ENCODE peak calls at places on chromosomes 12 and 14, in four cellular contexts. S, E, L and B are unnamed samples. For H3K4me1, the result is how much of the 10 kb centered on the place peaks cover.

GRCh38 chr12:132125736-132126135 is 18.4 kb downstream of the DDX51 start:
- DNase-seq in E (peak), L (no peak), S (no peak), B (no peak)

GRCh38 chr12:108430245-108430644 is 84.8 kb upstream of the FICD start:
- DNase-seq in E (no peak), L (no peak), S (no peak), B (no peak)

GRCh38 chr12:29116414-29116813 is 32.7 kb upstream of the FAR2 start:
- DNase-seq in E (no peak), S (no peak), L (no peak), B (no peak)

GRCh38 chr12:54891717-54892478 is 37.6 kb downstream of the MUCL1 start:
- DNase-seq in L (no peak), S (no peak), E (no peak), B (no peak)

GRCh38 chr14:92473261-92473946 is 40.2 kb upstream of the RIN3 start:
- DNase-seq in L (peak), E (no peak), S (peak), B (no peak)

GRCh38 chr12:98911396-98911795 is 266.3 kb downstream of the APAF1 start:
- DNase-seq in L (no peak), S (no peak), E (no peak), B (no peak)

GRCh38 chr14:23024612-23025075 is 10.1 kb downstream of the PSMB5 start:
- DNase-seq in E (no peak), S (no peak), L (no peak), B (no peak)

GRCh38 chr14:29037428-29037827 is 270.8 kb downstream of the FOXG1 start:
- DNase-seq in L (no peak), E (no peak), S (no peak), B (no peak)

GRCh38 chr14:65045011-65045410 is 57.3 kb downstream of the MAX start:
- DNase-seq in E (no peak), S (no peak), L (no peak), B (no peak)

GRCh38 chr12:104462931-104463339 is 6.2 kb downstream of the CHST11 start:
- DNase-seq in S (no peak), E (no peak), L (no peak), B (no peak)

GRCh38 chr14:104595911-104596450 is 8.6 kb downstream of the TMEM179 start:
- DNase-seq in L (no peak), S (no peak), E (no peak), B (no peak)

GRCh38 chr14:52111583-52111982 is 42.7 kb upstream of the NID2 start:
- DNase-seq in S (no peak), E (no peak), L (no peak), B (no peak)

GRCh38 chr12:26122681-26123481 is 2.0 kb downstream of the BHLHE41 start:
- DNase-seq in L (peak), S (peak), E (peak), B (peak)

GRCh38 chr12:8698132-8698829 is 490 bp downstream of the RIMKLB start:
- DNase-seq in L (peak), E (peak), S (peak), B (peak)

GRCh38 chr14:22112004-22112403 is 438.4 kb upstream of the OR4E1 start:
- DNase-seq in L (no peak), S (no peak), E (no peak), B (no peak)

GRCh38 chr12:5487971-5488955 is 56.4 kb downstream of the NTF3 start:
- DNase-seq in S (no peak), E (no peak), L (no peak), B (no peak)

GRCh38 chr12:108722992-108723766 is 8.1 kb downstream of the CORO1C start:
- DNase-seq in S (peak), E (no peak), L (no peak), B (no peak)

GRCh38 chr14:32602699-32603098 is 273.6 kb downstream of the AKAP6 start:
- DNase-seq in L (no peak), E (no peak), S (no peak), B (no peak)

GRCh38 chr14:76710093-76711010 is 50.9 kb upstream of the VASH1 start:
- DNase-seq in E (no peak), L (peak), S (peak), B (no peak)

GRCh38 chr12:21183721-21184275 is 52.8 kb downstream of the SLCO1B1 start:
- DNase-seq in S (no peak), L (no peak), E (no peak), B (no peak)

GRCh38 chr14:44657688-44658388 is 150.8 kb upstream of the FSCB start:
- DNase-seq in S (no peak), E (no peak), L (no peak), B (no peak)

GRCh38 chr12:119171266-119171665 is 7.5 kb upstream of the HSPB8 start:
- DNase-seq in E (no peak), L (no peak), S (no peak), B (no peak)

GRCh38 chr12:94305293-94305957 is 154.2 kb downstream of the CEP83 start:
- DNase-seq in E (no peak), L (no peak), S (no peak), B (no peak)

GRCh38 chr14:75254901-75255300 is 23.7 kb upstream of the FOS start:
- DNase-seq in S (no peak), L (no peak), E (no peak), B (no peak)

GRCh38 chr14:85535916-85536834 is 6.2 kb downstream of the FLRT2 start:
- DNase-seq in L (no peak), S (no peak), E (no peak), B (no peak)

GRCh38 chr12:103887738-103888137 is 42.5 kb upstream of the HSP90B1 start:
- DNase-seq in S (no peak), E (no peak), L (no peak), B (no peak)

GRCh38 chr14:64721899-64722298 is 17.7 kb downstream of the PLEKHG3 start:
- DNase-seq in S (no peak), L (no peak), E (peak), B (no peak)

GRCh38 chr14:35122696-35123387 is 490 bp downstream of the PRORP start:
- DNase-seq in S (no peak), E (no peak), L (no peak), B (no peak)

GRCh38 chr14:94011795-94012194 is 14.3 kb upstream of the OTUB2 start:
- DNase-seq in L (no peak), E (no peak), S (no peak), B (no peak)

GRCh38 chr14:74658535-74659130 is 46.6 kb upstream of the LTBP2 start:
- DNase-seq in E (no peak), S (no peak), L (no peak), B (no peak)

GRCh38 chr14:54502602-54503001 is 7.1 kb upstream of the CGRRF1 start:
- DNase-seq in L (no peak), S (no peak), E (no peak), B (no peak)

GRCh38 chr12:67279637-67280036 is 10.5 kb downstream of the CAND1 start:
- DNase-seq in L (no peak), E (no peak), S (no peak), B (no peak)

GRCh38 chr12:112381421-112381897 is 772 bp downstream of the HECTD4 start:
- DNase-seq in S (no peak), E (peak), L (peak), B (peak)

GRCh38 chr12:27190761-27191160 is 53.3 kb upstream of the STK38L start:
- DNase-seq in L (no peak), E (no peak), S (no peak), B (no peak)

GRCh38 chr14:80239631-80240030 is 28.3 kb upstream of the DIO2 start:
- DNase-seq in E (no peak), S (no peak), L (no peak), B (no peak)

GRCh38 chr12:58922849-58923248 is 2.5 kb upstream of the LRIG3 start:
- DNase-seq in E (no peak), L (no peak), S (no peak), B (no peak)

GRCh38 chr14:100405752-100406455 is 82.8 kb downstream of the SLC25A47 start:
- DNase-seq in L (no peak), E (no peak), S (no peak), B (no peak)

GRCh38 chr12:120669055-120669828 is 17.7 kb upstream of the MLEC start:
- DNase-seq in S (peak), L (peak), E (no peak), B (peak)

GRCh38 chr14:50679674-50680073 is 11.6 kb upstream of the SAV1 start:
- DNase-seq in E (no peak), S (no peak), L (no peak), B (no peak)

GRCh38 chr14:50678163-50678562 is 10.1 kb upstream of the SAV1 start:
- DNase-seq in L (no peak), S (no peak), E (no peak), B (no peak)

GRCh38 chr14:50675597-50675996 is 7.5 kb upstream of the SAV1 start:
- DNase-seq in E (no peak), L (no peak), S (no peak), B (no peak)

GRCh38 chr14:50676814-50677516 is 8.9 kb upstream of the SAV1 start:
- DNase-seq in S (no peak), L (no peak), E (no peak), B (no peak)

GRCh38 chr14:50677527-50678063 is 9.5 kb upstream of the SAV1 start:
- DNase-seq in S (no peak), L (no peak), E (no peak), B (no peak)
- H3K4me3 ChIP-seq in S (no peak), L (no peak), E (no peak), B (no peak)

GRCh38 chr14:69615471-69616407 is 4.3 kb downstream of the SUSD6 start:
- DNase-seq in E (no peak), S (peak), L (peak), B (no peak)

GRCh38 chr14:69617796-69618195 is 6.4 kb downstream of the SUSD6 start:
- DNase-seq in L (no peak), S (no peak), E (no peak), B (no peak)

GRCh38 chr14:69614592-69614991 is 3.2 kb downstream of the SUSD6 start:
- DNase-seq in E (no peak), L (no peak), S (peak), B (peak)

GRCh38 chr14:69619007-69619406 is 7.6 kb downstream of the SUSD6 start:
- DNase-seq in S (no peak), L (no peak), E (no peak), B (no peak)

DNA sequence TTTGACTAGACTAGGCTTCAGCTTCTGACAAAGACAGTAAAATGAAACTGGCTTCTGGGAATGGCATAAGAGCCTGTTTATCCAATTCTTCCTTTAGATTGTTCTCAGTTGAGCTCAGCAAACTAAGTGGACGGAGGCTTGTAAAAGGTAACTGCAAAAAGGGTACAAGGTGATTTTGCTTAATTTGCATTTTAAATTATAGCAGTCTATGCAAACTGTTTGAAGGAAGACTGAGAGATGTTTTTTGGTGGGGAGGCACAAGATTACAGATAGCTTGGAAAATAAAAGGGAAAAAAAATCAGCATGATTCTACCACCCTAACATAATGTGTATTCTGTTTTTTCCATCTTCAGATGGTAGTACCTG is 5.0 kb downstream of the SUSD6 start:
- DNase-seq in E (no peak), L (no peak), S (no peak), B (no peak)
- H3K4me1 ChIP-seq in E (half or more), L (half or more), S (half or more), B (half or more)

GRCh38 chr14:101559624-101560533 is 1.4 kb upstream of the DIO3 start:
- DNase-seq in L (peak), S (no peak), E (peak), B (peak)
- H3K4me3 ChIP-seq in L (no peak), S (peak), E (peak), B (peak)

GRCh38 chr12:72136792-72137191 is 135.4 kb upstream of the TRHDE start:
- DNase-seq in S (no peak), L (no peak), E (no peak), B (no peak)
- H3K4me1 ChIP-seq in S (under half), L (under half), E (under half), B (under half)

GRCh38 chr12:40211185-40211584 is 13.6 kb upstream of the LRRK2 start:
- DNase-seq in S (no peak), L (no peak), E (no peak), B (no peak)

GRCh38 chr12:40208707-40209106 is 16.1 kb upstream of the LRRK2 start:
- DNase-seq in E (no peak), L (no peak), S (peak), B (peak)

GRCh38 chr12:40212566-40212965 is 12.2 kb upstream of the LRRK2 start:
- DNase-seq in L (no peak), E (no peak), S (no peak), B (no peak)

GRCh38 chr12:40207551-40207950 is 17.2 kb upstream of the LRRK2 start:
- DNase-seq in E (no peak), L (no peak), S (no peak), B (no peak)

DNA sequence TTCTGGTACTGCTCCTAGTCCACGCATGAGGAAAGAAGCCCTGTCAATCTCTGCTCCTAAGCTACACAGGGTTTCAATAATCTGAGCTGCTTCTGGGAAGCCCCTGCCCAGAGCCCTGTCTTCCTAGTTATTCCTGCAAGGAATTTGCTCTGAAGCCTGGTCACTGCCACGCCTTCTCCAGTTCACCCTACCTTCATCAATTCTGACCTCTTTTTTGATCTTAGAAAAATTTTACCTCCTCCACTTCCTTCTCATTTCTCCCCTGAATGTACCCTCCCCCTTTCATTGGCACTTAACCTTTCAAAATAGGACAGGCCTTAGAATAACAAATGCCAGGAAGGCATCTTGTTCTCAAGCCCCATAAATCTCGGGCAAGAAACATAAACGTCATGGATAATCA is 14.9 kb upstream of the LRRK2 start:
- DNase-seq in S (no peak), E (no peak), L (no peak), B (no peak)
- H3K4me3 ChIP-seq in S (no peak), E (no peak), L (no peak), B (no peak)